ENCODE peak calls at places on chromosomes 3 and 15, in ten cellular contexts. B, U, O, Q, N, P, X, G, E and J are unnamed samples.

GRCh38 chr3:40924559-40925058 is 274.7 kb upstream of the CTNNB1 start:
- DNase-seq in N (no peak), Q (no peak), X (no peak), E (no peak), O (no peak), B (no peak), U (no peak), P (no peak), G (no peak), J (no peak)

GRCh38 chr3:106688463-106688862 is 688.8 kb upstream of the CCDC54 start:
- DNase-seq in X (no peak), E (no peak), U (no peak), N (peak), P (no peak), Q (peak), G (no peak), B (peak), O (peak), J (no peak)

GRCh38 chr3:66655673-66656072 is 154.9 kb upstream of the LRIG1 start:
- DNase-seq in P (no peak), N (no peak), U (no peak), Q (no peak), G (no peak), B (no peak), X (no peak), E (no peak), O (no peak), J (no peak)

GRCh38 chr3:146550743-146551510 is 6.5 kb upstream of the PLSCR1 start:
- DNase-seq in E (no peak), O (peak), Q (no peak), U (no peak), G (no peak), N (no peak), P (no peak), B (peak), X (no peak), J (no peak)

GRCh38 chr15:25346371-25346770 is 92.5 kb downstream of the UBE3A start:
- DNase-seq in X (no peak), E (no peak), B (no peak), Q (no peak), N (no peak), U (no peak), G (no peak), O (no peak), P (no peak), J (no peak)

GRCh38 chr3:65344846-65345245 is 657.0 kb upstream of the ADAMTS9 start:
- DNase-seq in P (no peak), O (no peak), B (no peak), N (no peak), G (no peak), Q (no peak), X (no peak), U (no peak), E (no peak), J (no peak)

GRCh38 chr3:126991366-126992200 is 8.7 kb downstream of the PLXNA1 start:
- DNase-seq in B (no peak), E (no peak), O (no peak), P (no peak), Q (no peak), G (no peak), X (no peak), N (no peak), U (no peak), J (no peak)

GRCh38 chr3:123719785-123720531 is 135.1 kb upstream of the HACD2 start:
- DNase-seq in O (no peak), U (no peak), N (no peak), B (no peak), Q (peak), G (no peak), P (no peak), X (peak), E (no peak), J (no peak)

GRCh38 chr15:80275946-80276345 is 23.9 kb upstream of the CTXND1 start:
- DNase-seq in O (peak), P (no peak), Q (no peak), B (peak), U (no peak), E (no peak), G (no peak), X (no peak), N (no peak), J (no peak)

GRCh38 chr3:133775309-133775708 is 29.1 kb downstream of the TF start:
- DNase-seq in N (no peak), P (no peak), E (no peak), G (no peak), O (no peak), Q (no peak), U (no peak), X (no peak), B (no peak), J (no peak)

GRCh38 chr3:195715134-195715533 is 5.6 kb upstream of the MUC20 start:
- DNase-seq in X (no peak), P (no peak), O (no peak), Q (no peak), G (no peak), U (no peak), N (no peak), B (no peak), E (no peak), J (no peak)

GRCh38 chr15:69160141-69160975 is at the start of gene GLCE:
- DNase-seq in O (peak), X (peak), Q (peak), B (peak), P (peak), U (peak), E (peak), G (peak), N (peak), J (peak)

GRCh38 chr15:23687143-23687470 is at the start of gene NDN:
- DNase-seq in B (no peak), N (no peak), P (peak), Q (peak), G (peak), O (no peak), E (no peak), U (peak), X (peak), J (no peak)

GRCh38 chr3:113968986-113969385 is 21.2 kb downstream of the ZDHHC23 start:
- DNase-seq in U (no peak), X (no peak), O (no peak), P (no peak), B (no peak), Q (no peak), G (no peak), N (no peak), E (no peak), J (no peak)

GRCh38 chr3:156360116-156360515 is 194.8 kb downstream of the SSR3 start:
- DNase-seq in N (no peak), G (no peak), B (no peak), X (no peak), P (no peak), O (no peak), U (no peak), Q (no peak), E (no peak), J (no peak)

GRCh38 chr3:161660706-161661105 is 164.1 kb downstream of the OTOL1 start:
- DNase-seq in G (no peak), X (no peak), P (no peak), N (no peak), B (no peak), E (no peak), Q (no peak), U (no peak), O (no peak), J (no peak)

GRCh38 chr3:104245981-104246380 is 1120.7 kb upstream of the ALCAM start:
- DNase-seq in B (no peak), U (no peak), Q (no peak), O (no peak), X (no peak), E (no peak), P (no peak), N (no peak), G (no peak), J (no peak)

GRCh38 chr3:32238816-32239637 is 547 bp downstream of the CMTM8 start:
- DNase-seq in E (no peak), B (peak), O (peak), Q (no peak), X (no peak), N (no peak), G (peak), U (peak), P (peak), J (peak)

DNA sequence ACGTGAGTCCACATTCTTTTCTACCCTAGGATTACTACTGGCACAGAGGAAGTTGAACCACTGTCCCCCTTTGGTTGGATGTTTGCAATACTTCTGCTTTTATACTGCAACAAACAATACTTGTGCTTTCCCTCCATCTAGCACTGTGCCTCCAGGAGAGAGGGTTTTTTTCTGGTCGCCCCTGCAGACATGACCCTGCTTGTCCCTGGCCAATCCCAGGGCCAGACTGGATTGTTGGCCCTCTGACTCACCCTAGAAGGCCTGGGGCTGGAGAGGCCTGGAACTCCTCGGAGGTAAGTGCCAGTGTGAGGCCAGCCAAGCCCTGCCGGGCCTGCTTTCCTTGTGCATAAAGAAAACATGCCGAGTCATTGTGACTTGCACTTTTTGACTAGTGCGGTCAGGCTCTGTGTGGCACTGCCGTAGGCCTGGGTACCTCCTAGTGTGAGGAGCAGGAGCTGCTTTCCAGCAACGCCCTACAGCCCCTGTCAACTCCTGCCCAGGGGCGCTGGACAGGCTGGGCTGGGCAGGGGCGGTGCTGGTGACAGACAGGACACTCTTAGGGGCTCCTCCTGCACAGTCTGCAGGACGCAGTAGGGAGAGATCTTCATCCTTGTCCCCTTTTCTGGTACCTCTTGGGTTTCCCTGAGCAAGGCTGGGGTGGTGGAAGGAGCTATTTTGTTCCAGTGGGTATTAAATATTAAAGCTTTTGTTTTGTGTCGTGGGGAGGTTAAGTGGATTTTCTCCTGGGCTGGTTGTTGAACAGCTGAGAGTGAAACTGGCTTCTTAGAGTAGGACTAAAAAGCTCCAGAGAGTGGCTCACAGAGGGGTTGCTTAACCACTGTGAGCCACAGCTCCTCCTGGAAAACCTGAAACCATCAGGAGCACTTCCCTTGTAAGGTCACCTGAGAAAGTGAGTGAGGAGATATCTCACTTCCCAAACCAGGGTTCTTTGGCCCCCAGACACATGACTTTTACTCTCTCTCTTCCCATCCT is 14.4 kb upstream of the TKT start:
- DNase-seq in B (peak), G (peak), E (peak), U (peak), Q (peak), O (peak), N (peak), X (peak), P (peak), J (peak)
- TF ChIP-seq POLR2A in B (no peak), G (peak), E (no peak), U (peak), Q (no peak), O (peak), N (no peak), X (no peak), P (no peak), J (no peak)

GRCh38 chr3:76369170-76369569 is 583.8 kb upstream of the ZNF717 start:
- DNase-seq in G (no peak), P (no peak), X (no peak), E (no peak), O (no peak), U (no peak), Q (no peak), N (no peak), B (peak), J (no peak)
- TF ChIP-seq CTCF in G (peak), P (no peak), X (no peak), E (peak), O (no peak), U (no peak), Q (no peak), N (no peak), B (peak), J (no peak)

GRCh38 chr15:84818221-84819131 is 1.3 kb downstream of the ALPK3 start:
- DNase-seq in E (no peak), O (no peak), G (no peak), Q (no peak), N (no peak), X (no peak), U (peak), P (no peak), B (no peak), J (no peak)

GRCh38 chr15:84814826-84815375 is 2.3 kb upstream of the ALPK3 start:
- DNase-seq in P (no peak), X (no peak), G (no peak), Q (no peak), O (no peak), E (no peak), N (no peak), B (no peak), U (no peak), J (no peak)

GRCh38 chr15:84817461-84818081 is 415 bp downstream of the ALPK3 start:
- DNase-seq in E (no peak), G (no peak), O (no peak), P (no peak), N (no peak), U (no peak), Q (no peak), B (no peak), X (no peak), J (no peak)

GRCh38 chr15:84819291-84819768 is 2.2 kb downstream of the ALPK3 start:
- DNase-seq in N (no peak), O (no peak), G (peak), U (no peak), Q (no peak), B (peak), E (no peak), X (no peak), P (no peak), J (no peak)

DNA sequence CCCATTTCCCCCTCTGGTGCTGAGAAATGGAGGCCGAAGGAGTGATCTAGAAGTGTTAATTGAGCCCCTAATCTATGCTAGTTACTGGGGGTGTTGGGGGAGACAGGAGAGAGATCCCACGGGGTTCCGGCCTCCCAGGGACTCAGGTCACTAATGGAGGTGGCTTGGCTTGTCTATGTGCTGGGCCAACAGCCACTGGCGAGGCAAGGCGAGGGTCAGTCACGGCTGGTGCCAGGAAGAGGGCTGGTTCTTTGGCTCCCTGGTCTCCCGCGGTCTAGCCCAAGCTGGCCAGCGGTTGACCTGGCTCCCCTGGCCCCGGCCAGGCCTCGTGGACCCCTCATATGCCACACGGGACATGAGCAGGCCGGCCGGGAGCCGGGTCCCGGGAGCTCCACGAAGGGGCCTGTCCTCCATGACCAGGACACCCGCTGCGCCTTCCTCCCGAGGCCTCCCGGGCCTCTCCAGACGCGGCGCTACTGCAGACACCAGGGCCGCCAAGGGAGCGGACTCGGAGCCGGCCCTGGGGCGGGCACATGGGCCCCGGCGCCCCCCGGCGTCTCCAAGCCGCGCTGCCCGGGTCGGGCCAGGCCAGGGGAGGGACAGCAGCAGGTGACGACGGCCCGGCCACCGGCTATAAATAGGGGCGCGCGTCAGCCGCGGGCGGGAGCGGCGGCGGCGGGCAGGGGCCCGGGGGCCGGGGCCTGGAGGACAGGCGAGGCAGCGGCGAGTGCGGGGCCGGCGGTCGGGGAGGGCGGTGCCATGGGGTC is at the start of gene ALPK3:
- DNase-seq in P (peak), Q (peak), N (no peak), O (no peak), G (peak), B (no peak), E (no peak), X (peak), U (peak), J (no peak)
- TF ChIP-seq POLR2A in P (no peak), Q (no peak), N (no peak), O (no peak), G (peak), B (no peak), E (no peak), X (no peak), U (no peak), J (no peak)

GRCh38 chr15:53872410-53872809 is 105.8 kb upstream of the UNC13C start:
- DNase-seq in E (no peak), G (no peak), B (peak), Q (no peak), N (no peak), X (no peak), U (no peak), P (no peak), O (no peak), J (no peak)

GRCh38 chr15:53869806-53870073 is 108.5 kb upstream of the UNC13C start:
- DNase-seq in Q (no peak), B (no peak), N (no peak), U (no peak), G (no peak), X (no peak), P (no peak), O (no peak), E (no peak), J (no peak)

GRCh38 chr15:53869044-53869805 is 109.0 kb upstream of the UNC13C start:
- DNase-seq in E (no peak), X (no peak), B (peak), Q (no peak), U (no peak), O (peak), G (no peak), N (no peak), P (no peak), J (no peak)
- TF ChIP-seq CTCF in E (peak), X (no peak), B (peak), Q (no peak), U (no peak), O (no peak), G (no peak), N (no peak), P (no peak), J (no peak)

GRCh38 chr15:92906038-92906437 is 5.9 kb downstream of the CHD2 start:
- DNase-seq in E (no peak), Q (no peak), X (no peak), U (no peak), N (no peak), P (no peak), B (no peak), O (no peak), G (no peak), J (no peak)

GRCh38 chr15:92908369-92909057 is 8.4 kb downstream of the CHD2 start:
- DNase-seq in U (no peak), X (no peak), B (peak), Q (no peak), E (no peak), N (no peak), G (no peak), P (no peak), O (no peak), J (no peak)

GRCh38 chr15:92907880-92908279 is 7.8 kb downstream of the CHD2 start:
- DNase-seq in U (no peak), B (peak), Q (peak), E (no peak), G (no peak), P (no peak), X (peak), N (peak), O (no peak), J (no peak)

GRCh38 chr15:92906563-92907081 is 6.5 kb downstream of the CHD2 start:
- DNase-seq in Q (no peak), X (no peak), E (no peak), G (no peak), N (no peak), P (no peak), O (no peak), B (no peak), U (no peak), J (no peak)

DNA sequence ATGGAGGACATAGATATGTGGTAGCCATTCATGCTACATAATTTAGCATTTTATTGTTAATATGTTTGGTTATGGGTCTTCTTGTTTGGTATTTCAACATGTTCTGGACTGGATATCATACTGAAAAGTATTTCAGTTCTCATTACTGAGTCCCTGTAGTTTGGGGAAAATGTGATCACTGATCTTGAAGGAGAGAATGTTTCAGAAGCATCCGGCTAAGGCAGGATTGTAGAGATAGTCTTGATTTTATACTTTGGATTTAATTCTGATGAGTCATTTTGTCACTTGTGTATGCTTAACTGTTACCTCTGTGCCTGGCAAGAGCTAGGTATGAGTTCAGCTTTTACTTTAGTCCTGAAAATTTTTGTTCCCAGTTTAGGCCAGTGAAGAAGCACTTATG is 7.1 kb downstream of the CHD2 start:
- DNase-seq in X (no peak), G (no peak), U (no peak), E (no peak), O (no peak), N (no peak), P (no peak), B (no peak), Q (no peak), J (no peak)
- TF ChIP-seq POLR2A in X (no peak), G (no peak), U (no peak), E (no peak), O (no peak), N (no peak), P (no peak), B (no peak), Q (no peak), J (no peak)

GRCh38 chr3:45690331-45691035 is 1.3 kb downstream of the SACM1L start:
- DNase-seq in P (no peak), O (no peak), U (no peak), N (no peak), B (peak), X (no peak), E (no peak), G (no peak), Q (no peak), J (no peak)
- TF ChIP-seq CTCF in P (no peak), O (no peak), U (no peak), N (no peak), B (no peak), X (no peak), E (no peak), G (no peak), Q (no peak), J (no peak)

GRCh38 chr3:44106761-44107160 is 134.9 kb upstream of the TOPAZ1 start:
- DNase-seq in X (no peak), O (no peak), Q (no peak), U (no peak), P (no peak), B (no peak), N (no peak), G (no peak), E (no peak), J (no peak)
- TF ChIP-seq POLR2A in X (no peak), O (no peak), Q (no peak), U (no peak), P (no peak), B (no peak), N (no peak), G (no peak), E (no peak), J (no peak)

GRCh38 chr3:183845608-183846288 is 20.4 kb upstream of the MAP6D1 start:
- DNase-seq in E (no peak), U (no peak), G (no peak), P (no peak), O (no peak), X (no peak), N (no peak), Q (no peak), B (peak), J (no peak)

GRCh38 chr3:183844606-183845005 is 19.2 kb upstream of the MAP6D1 start:
- DNase-seq in G (no peak), O (no peak), B (no peak), P (no peak), X (no peak), N (no peak), Q (no peak), U (no peak), E (no peak), J (no peak)

GRCh38 chr3:183839751-183840150 is 14.4 kb upstream of the MAP6D1 start:
- DNase-seq in N (no peak), G (no peak), B (no peak), U (no peak), E (no peak), P (no peak), Q (no peak), X (no peak), O (no peak), J (no peak)

GRCh38 chr3:183845090-183845489 is 19.7 kb upstream of the MAP6D1 start:
- DNase-seq in N (no peak), O (no peak), Q (no peak), E (no peak), B (no peak), U (no peak), X (no peak), G (no peak), P (no peak), J (no peak)
- TF ChIP-seq CTCF in N (no peak), O (no peak), Q (no peak), E (no peak), B (no peak), U (no peak), X (no peak), G (no peak), P (no peak), J (no peak)